ENCODE peak calls at places on chromosomes 6 and 20, in ten cellular contexts. P is fibroblast of pulmonary artery, L is A549, H is HFF-Myc, J is upper lobe of left lung, W is body of pancreas, V is psoas muscle, F is ovary, G is endothelial cell, B is hepatocyte. I is an unnamed sample.

GRCh38 chr6:26311385-26312095 is 53.5 kb upstream of the BTN3A2 start:
- DNase-seq in F (peak), V (no peak), L (peak), B (peak), W (peak), P (peak), G (no peak), J (no peak), H (no peak), I (no peak)

GRCh38 chr6:112018619-112019416 is 35.1 kb upstream of the CCN6 start:
- DNase-seq in V (no peak), G (no peak), J (no peak), W (peak), B (no peak), P (peak), H (no peak), L (no peak), F (no peak), I (no peak)

GRCh38 chr6:91731939-91732338 is 1145.1 kb upstream of the MAP3K7 start:
- DNase-seq in H (no peak), L (no peak), F (no peak), P (no peak), J (no peak), G (no peak), V (no peak), W (no peak), B (no peak), I (no peak)

GRCh38 chr6:41625442-41625841 is 12.8 kb upstream of the MDFI start:
- DNase-seq in H (no peak), G (no peak), F (no peak), P (peak), W (no peak), V (peak), B (no peak), J (no peak), L (no peak), I (no peak)

GRCh38 chr6:136550330-136551071 is at the start of gene MAP7:
- DNase-seq in B (peak), V (peak), L (peak), P (no peak), H (no peak), G (peak), F (peak), W (peak), J (peak), I (peak)

GRCh38 chr6:87789198-87789899 is 87.3 kb upstream of the AKIRIN2 start:
- DNase-seq in W (no peak), H (peak), G (no peak), J (peak), P (peak), L (peak), B (peak), F (no peak), V (no peak), I (no peak)

GRCh38 chr6:53643481-53643965 is 22.0 kb downstream of the KLHL31 start:
- DNase-seq in B (no peak), W (no peak), L (no peak), H (no peak), P (no peak), F (no peak), V (no peak), G (no peak), J (no peak), I (no peak)

GRCh38 chr20:43341541-43341940 is 116.2 kb upstream of the SRSF6 start:
- DNase-seq in G (no peak), L (no peak), P (no peak), V (no peak), F (no peak), B (no peak), W (no peak), J (no peak), H (no peak), I (no peak)

GRCh38 chr6:19159087-19159486 is 678.1 kb upstream of the ID4 start:
- DNase-seq in W (no peak), L (no peak), F (no peak), P (peak), J (no peak), B (no peak), V (no peak), G (no peak), H (no peak), I (no peak)

GRCh38 chr6:52089758-52090348 is 2.4 kb upstream of the PKHD1 start:
- DNase-seq in L (no peak), P (no peak), H (no peak), J (no peak), B (no peak), F (no peak), G (no peak), V (no peak), W (no peak), I (no peak)

DNA sequence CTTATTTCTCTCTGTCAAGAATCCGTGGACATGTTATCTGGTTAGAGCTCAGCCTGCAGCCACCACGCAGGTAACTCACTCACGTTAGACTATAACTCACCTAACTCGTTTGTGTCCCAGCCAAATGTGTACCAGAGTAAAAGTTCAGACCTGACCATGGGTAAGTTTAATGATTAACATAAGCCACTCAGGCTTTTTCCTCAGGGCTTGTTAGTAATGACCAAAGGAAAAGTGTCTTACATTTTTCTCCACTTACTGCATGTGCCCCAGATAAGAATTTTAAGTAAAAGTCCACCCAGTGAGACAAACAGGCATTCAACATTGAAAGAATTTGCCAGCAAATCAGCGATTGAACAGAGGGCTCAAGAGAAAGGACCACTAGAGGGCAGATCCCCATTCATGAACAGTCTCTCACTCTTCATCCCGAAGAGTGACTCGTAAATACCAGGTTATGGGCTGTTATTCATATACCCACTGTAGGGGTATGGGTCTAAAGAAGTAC is at the start of gene PKHD1:
- DNase-seq in G (no peak), W (peak), J (no peak), P (no peak), B (peak), F (no peak), H (no peak), V (no peak), L (no peak), I (no peak)
- TF ChIP-seq CTCF in G (peak), W (peak), J (no peak), P (peak), B (peak), F (no peak), H (peak), V (peak), L (peak), I (no peak)

DNA sequence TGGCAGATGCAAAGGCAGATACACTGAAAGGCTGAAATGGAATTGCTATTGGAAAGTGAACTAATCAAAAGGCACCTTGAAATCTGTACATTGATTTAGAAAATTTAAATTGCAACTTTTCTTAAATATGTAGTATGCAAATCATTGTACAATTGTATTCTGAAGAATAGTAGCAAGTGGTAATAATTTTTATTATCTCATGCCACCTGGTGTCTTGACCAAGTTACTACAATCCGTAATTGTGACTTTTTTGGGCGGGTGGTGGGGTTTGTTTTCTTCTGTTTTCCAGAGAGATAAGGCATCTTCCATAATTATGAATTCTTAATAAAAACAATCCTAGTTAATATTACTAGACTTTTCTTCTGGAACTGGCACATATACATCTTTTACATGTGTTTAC is 12.5 kb upstream of the BCKDHB start:
- DNase-seq in F (no peak), B (peak), V (no peak), J (no peak), W (no peak), P (peak), L (peak), H (no peak), G (peak), I (no peak)
- TF ChIP-seq CTCF in F (peak), B (peak), V (peak), J (peak), W (peak), P (peak), L (peak), H (peak), G (peak), I (peak)

DNA sequence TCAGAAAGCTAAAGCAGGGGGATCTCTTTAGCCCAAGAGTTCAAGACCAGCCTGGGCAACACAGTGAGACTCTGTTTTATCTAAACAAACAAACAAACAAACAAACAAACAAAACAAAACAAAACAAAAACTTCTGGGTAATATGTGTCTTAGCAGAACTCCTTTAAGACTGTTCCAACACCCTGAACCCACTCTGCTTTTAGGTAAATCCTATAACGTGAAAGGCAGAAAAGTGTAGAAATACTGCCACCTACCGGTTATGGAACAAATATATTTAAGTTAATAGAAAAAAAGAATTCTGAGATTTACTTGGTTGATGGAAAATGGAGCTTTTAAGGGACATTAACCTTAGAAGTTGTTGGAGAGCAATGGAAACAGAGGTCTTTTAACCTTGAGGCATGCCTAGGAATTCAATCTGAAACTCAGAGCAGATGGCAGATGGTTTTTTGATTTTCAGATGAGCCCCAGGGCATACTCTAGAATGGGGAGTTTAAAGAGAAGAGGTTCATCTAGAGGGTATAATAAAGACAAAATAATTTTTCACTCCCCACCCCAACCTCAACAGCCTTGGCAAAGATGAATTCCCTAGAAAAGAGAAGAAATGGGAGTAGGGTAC is 38.5 kb downstream of the SOD2 start:
- DNase-seq in V (no peak), J (no peak), P (peak), F (no peak), B (peak), L (peak), G (no peak), W (no peak), H (peak), I (no peak)
- TF ChIP-seq CTCF in V (peak), J (peak), P (peak), F (peak), B (peak), L (peak), G (peak), W (peak), H (peak), I (peak)

DNA sequence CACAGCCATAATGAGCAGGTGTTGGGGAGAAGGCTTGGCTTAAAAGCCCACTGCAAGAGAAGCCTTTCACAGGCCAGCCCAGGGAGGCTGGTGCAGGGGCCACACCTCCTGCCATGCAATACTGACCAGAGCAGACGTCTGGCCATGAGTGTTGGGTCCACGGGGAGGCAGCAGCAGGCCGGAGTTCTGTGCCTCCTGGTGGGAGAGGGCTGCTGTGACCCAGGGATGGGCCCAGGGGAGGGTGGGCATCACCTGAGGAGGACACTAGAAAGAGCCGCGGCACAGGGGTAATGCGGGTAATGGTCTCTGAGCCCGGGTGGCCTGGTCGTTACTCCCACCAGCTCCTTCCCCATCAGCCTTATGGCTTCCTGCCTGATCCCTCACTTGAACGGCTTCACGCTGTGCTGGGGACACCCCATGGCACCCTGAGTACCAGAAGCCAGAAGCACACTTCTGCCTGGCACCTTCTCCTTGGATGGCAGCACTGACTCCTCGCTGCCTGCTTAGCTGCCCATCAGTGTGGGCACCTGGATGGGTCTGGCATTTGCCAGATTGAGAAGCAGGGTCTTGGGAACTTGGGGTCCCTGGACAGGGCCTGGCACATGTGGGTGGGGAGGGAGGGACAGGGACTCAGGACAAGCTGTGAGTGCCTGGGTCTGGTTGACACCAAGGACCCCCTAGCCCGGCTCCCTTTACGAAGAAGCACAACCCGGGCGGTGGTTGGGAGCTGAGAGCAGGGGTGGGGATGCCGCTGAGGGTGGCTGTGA is 108.8 kb downstream of the ASXL1 start:
- DNase-seq in F (no peak), V (no peak), L (no peak), P (no peak), J (peak), W (peak), G (no peak), B (no peak), H (no peak), I (no peak)
- TF ChIP-seq CTCF in F (no peak), V (no peak), L (no peak), P (no peak), J (no peak), W (no peak), G (no peak), B (no peak), H (no peak), I (no peak)

GRCh38 chr6:158595223-158595622 is 35.3 kb downstream of the TMEM181 start:
- DNase-seq in G (peak), H (no peak), W (no peak), P (peak), B (no peak), F (no peak), L (no peak), J (no peak), V (no peak), I (no peak)
- TF ChIP-seq CTCF in G (peak), H (peak), W (no peak), P (peak), B (peak), F (no peak), L (no peak), J (no peak), V (no peak), I (no peak)

GRCh38 chr6:166514196-166514595 is 72.3 kb downstream of the RAMACL start:
- DNase-seq in H (no peak), V (no peak), L (no peak), F (no peak), B (no peak), P (no peak), G (no peak), W (no peak), J (no peak), I (no peak)
- TF ChIP-seq CTCF in H (no peak), V (no peak), L (no peak), F (no peak), B (no peak), P (peak), G (no peak), W (no peak), J (peak), I (no peak)

DNA sequence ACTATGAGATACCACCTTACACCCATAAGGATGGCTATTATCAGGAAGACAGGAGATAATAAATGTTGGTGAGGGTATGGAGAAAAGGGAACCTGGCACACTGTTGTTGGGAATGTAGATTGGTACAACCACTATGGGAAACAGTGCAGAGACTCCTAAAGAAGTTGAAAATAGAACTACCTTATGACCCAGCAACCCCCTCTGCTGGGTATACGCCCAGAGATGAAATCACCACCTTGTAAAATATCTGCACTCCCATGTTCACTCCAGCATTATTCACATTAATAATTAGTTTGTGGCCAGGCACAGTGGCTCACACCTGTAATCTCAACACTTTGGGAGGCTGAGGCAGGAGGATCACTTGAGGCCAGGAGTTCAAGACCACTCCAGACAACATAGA is 26.8 kb downstream of the ZBTB9 start:
- DNase-seq in H (no peak), V (no peak), W (no peak), J (no peak), F (no peak), G (no peak), B (no peak), L (no peak), P (no peak), I (no peak)
- TF ChIP-seq CTCF in H (no peak), V (no peak), W (no peak), J (no peak), F (no peak), G (no peak), B (no peak), L (no peak), P (no peak), I (no peak)